ENCODE peak calls at places on chromosomes 1 and 21, in four cellular contexts. M, I, W and F are unnamed samples.

GRCh38 chr1:186420311-186420710 is 40.6 kb downstream of the PDC start:
- DNase-seq in I (no peak), M (no peak), W (no peak), F (no peak)

GRCh38 chr21:46226920-46227599 is 1.5 kb downstream of the LSS start:
- DNase-seq in M (no peak), I (no peak), W (no peak), F (no peak)

GRCh38 chr1:54167422-54168139 is 14.8 kb upstream of the CDCP2 start:
- DNase-seq in M (no peak), I (no peak), W (no peak), F (no peak)

GRCh38 chr1:154992721-154993571 is 440 bp upstream of the LENEP start:
- DNase-seq in W (no peak), M (peak), I (no peak), F (no peak)

GRCh38 chr1:243730499-243731150 is 119.4 kb downstream of the AKT3 start:
- DNase-seq in M (no peak), W (no peak), I (peak), F (no peak)

GRCh38 chr1:217105432-217105831 is 382.2 kb upstream of the ESRRG start:
- DNase-seq in W (no peak), M (no peak), I (no peak), F (no peak)

GRCh38 chr1:107669996-107670395 is 295.0 kb downstream of the VAV3 start:
- DNase-seq in M (no peak), I (peak), W (no peak), F (peak)

GRCh38 chr1:1202831-1203560 is 3.4 kb downstream of the TNFRSF18 start:
- DNase-seq in M (peak), I (no peak), W (no peak), F (no peak)

GRCh38 chr1:211932581-211933010 is 102.0 kb upstream of the LPGAT1 start:
- DNase-seq in I (no peak), W (no peak), M (no peak), F (no peak)

GRCh38 chr1:152906023-152906565 is 2.3 kb upstream of the IVL start:
- DNase-seq in I (no peak), M (no peak), W (peak), F (no peak)

GRCh38 chr1:15523922-15524282 is at the start of gene CASP9:
- DNase-seq in W (no peak), I (no peak), M (no peak), F (no peak)

GRCh38 chr1:162381383-162381782 is at the start of gene C1orf226:
- DNase-seq in W (no peak), I (no peak), M (no peak), F (no peak)

GRCh38 chr1:91749690-91750335 is 136.1 kb downstream of the TGFBR3 start:
- DNase-seq in I (peak), M (no peak), W (no peak), F (no peak)

GRCh38 chr1:205543351-205544305 is 39.2 kb downstream of the CDK18 start:
- DNase-seq in W (peak), I (peak), M (peak), F (peak)

GRCh38 chr1:200302192-200302892 is 107.5 kb downstream of the ZNF281 start:
- DNase-seq in W (no peak), I (peak), M (peak), F (no peak)

GRCh38 chr1:206538086-206538781 is 30.9 kb downstream of the RASSF5 start:
- DNase-seq in W (no peak), M (no peak), I (no peak), F (no peak)

GRCh38 chr21:41564871-41565281 is 56.9 kb upstream of the TMPRSS2 start:
- DNase-seq in I (no peak), W (peak), M (no peak), F (no peak)

GRCh38 chr21:32520885-32521735 is 64.2 kb downstream of the TCP10L start:
- DNase-seq in I (no peak), M (no peak), W (peak), F (no peak)

GRCh38 chr21:27674037-27674436 is 707.1 kb upstream of the ADAMTS5 start:
- DNase-seq in I (no peak), W (peak), M (no peak), F (no peak)

GRCh38 chr1:215720121-215720520 is 153.0 kb downstream of the KCTD3 start:
- DNase-seq in M (no peak), W (peak), I (no peak), F (no peak)

GRCh38 chr1:99968214-99968613 is 1.6 kb upstream of the SLC35A3 start:
- DNase-seq in M (no peak), I (no peak), W (no peak), F (no peak)

GRCh38 chr1:149903836-149904491 is 4.6 kb downstream of the BOLA1 start:
- DNase-seq in W (no peak), I (no peak), M (peak), F (no peak)